ENCODE peak calls at places on chromosome 14, in four cellular contexts. T is fibroblast of the aortic adventitia, E is endothelial cell, Z is ascending aorta. J is an unnamed sample.

GRCh38 chr14:25011095-25011494 is 38.9 kb downstream of the STXBP6 start:
- DNase-seq in T (no peak), E (no peak), Z (no peak), J (no peak)

GRCh38 chr14:54567224-54567633 is 301 bp downstream of the SAMD4A start:
- DNase-seq in E (peak), T (peak), Z (no peak), J (peak)

GRCh38 chr14:74018029-74018703 is 922 bp downstream of the ENTPD5 start:
- DNase-seq in E (no peak), Z (no peak), T (peak), J (peak)

GRCh38 chr14:56813143-56813551 is 2.9 kb upstream of the OTX2 start:
- DNase-seq in T (no peak), E (no peak), Z (no peak), J (no peak)

GRCh38 chr14:81435578-81436295 is 35.6 kb upstream of the STON2 start:
- DNase-seq in Z (no peak), T (peak), E (peak), J (peak)

GRCh38 chr14:85443001-85443400 is 86.9 kb upstream of the FLRT2 start:
- DNase-seq in T (peak), Z (no peak), E (no peak), J (peak)

GRCh38 chr14:57848786-57849185 is 17.1 kb downstream of the SLC35F4 start:
- DNase-seq in T (peak), E (no peak), Z (no peak), J (no peak)

GRCh38 chr14:24789277-24789832 is 155.4 kb upstream of the GZMB start:
- DNase-seq in E (no peak), T (no peak), Z (no peak), J (no peak)

GRCh38 chr14:102592969-102593840 is 756 bp downstream of the RCOR1 start:
- DNase-seq in Z (no peak), T (peak), E (peak), J (peak)

GRCh38 chr14:49971156-49972141 is 78.6 kb downstream of the ARF6 start:
- DNase-seq in T (peak), E (no peak), Z (no peak), J (peak)

GRCh38 chr14:92702441-92702918 is 45.9 kb downstream of the LGMN start:
- DNase-seq in Z (no peak), T (no peak), E (no peak), J (no peak)

GRCh38 chr14:101604228-101604934 is 43.1 kb downstream of the DIO3 start:
- DNase-seq in Z (no peak), T (no peak), E (no peak), J (no peak)

GRCh38 chr14:104827173-104828055 is 26.5 kb downstream of the ZBTB42 start:
- DNase-seq in T (peak), E (peak), Z (no peak), J (no peak)

GRCh38 chr14:104286496-104286895 is 148.1 kb downstream of the KIF26A start:
- DNase-seq in Z (no peak), T (no peak), E (no peak), J (no peak)

GRCh38 chr14:33943081-33943480 is 7.8 kb downstream of the EGLN3 start:
- DNase-seq in E (no peak), Z (no peak), T (no peak), J (peak)

GRCh38 chr14:24110485-24110884 is 4.1 kb upstream of the DCAF11 start:
- DNase-seq in T (no peak), E (no peak), Z (no peak), J (no peak)

GRCh38 chr14:104770851-104771272 is 17.9 kb downstream of the SIVA1 start:
- DNase-seq in E (no peak), T (no peak), Z (no peak), J (no peak)

GRCh38 chr14:20412876-20413784 is at the start of gene TEP1:
- DNase-seq in T (peak), Z (peak), E (peak), J (peak)

GRCh38 chr14:94111276-94112095 is 950 bp downstream of the IFI27 start:
- DNase-seq in E (no peak), T (no peak), Z (no peak), J (no peak)

GRCh38 chr14:65134651-65135579 is 32.6 kb upstream of the MAX start:
- DNase-seq in Z (no peak), T (peak), E (no peak), J (no peak)

GRCh38 chr14:40374221-40374620 is 942.0 kb upstream of the FBXO33 start:
- DNase-seq in Z (no peak), E (no peak), T (no peak), J (no peak)

GRCh38 chr14:67151082-67151666 is 38.1 kb upstream of the GARIN2 start:
- DNase-seq in T (peak), E (no peak), Z (no peak), J (peak)

GRCh38 chr14:85764809-85765208 is 234.9 kb downstream of the FLRT2 start:
- DNase-seq in T (peak), E (no peak), Z (no peak), J (no peak)

GRCh38 chr14:36747411-36748184 is 85.9 kb downstream of the PAX9 start:
- DNase-seq in Z (no peak), T (peak), E (no peak), J (peak)

GRCh38 chr14:21095430-21096205 is 2.8 kb downstream of the ZNF219 start:
- DNase-seq in Z (no peak), T (peak), E (no peak), J (no peak)

GRCh38 chr14:21454843-21455550 is 926 bp downstream of the CHD8 start:
- DNase-seq in T (peak), E (no peak), Z (no peak), J (no peak)

GRCh38 chr14:41925409-41925808 is 318.7 kb downstream of the LRFN5 start:
- DNase-seq in Z (no peak), E (no peak), T (peak), J (peak)
- TF ChIP-seq CTCF in Z (no peak), E (no peak), T (peak), J (peak)

GRCh38 chr14:95679995-95680735 is 6.1 kb upstream of the TCL1B start:
- DNase-seq in E (no peak), T (no peak), Z (no peak), J (no peak)

GRCh38 chr14:95685978-95686922 is at the start of gene TCL1B:
- DNase-seq in T (no peak), Z (no peak), E (no peak), J (no peak)

GRCh38 chr14:95681153-95681552 is 5.1 kb upstream of the TCL1B start:
- DNase-seq in T (no peak), E (no peak), Z (no peak), J (no peak)

GRCh38 chr14:95686935-95687334 is 709 bp downstream of the TCL1B start:
- DNase-seq in T (no peak), Z (no peak), E (no peak), J (no peak)

GRCh38 chr14:95683793-95684192 is 2.4 kb upstream of the TCL1B start:
- DNase-seq in Z (no peak), E (no peak), T (no peak), J (peak)
- TF ChIP-seq CTCF in Z (no peak), E (peak), T (peak), J (peak)

GRCh38 chr14:41810362-41810761 is 203.7 kb downstream of the LRFN5 start:
- DNase-seq in Z (no peak), E (no peak), T (no peak), J (no peak)
- TF ChIP-seq CTCF in Z (no peak), E (no peak), T (no peak), J (no peak)

DNA sequence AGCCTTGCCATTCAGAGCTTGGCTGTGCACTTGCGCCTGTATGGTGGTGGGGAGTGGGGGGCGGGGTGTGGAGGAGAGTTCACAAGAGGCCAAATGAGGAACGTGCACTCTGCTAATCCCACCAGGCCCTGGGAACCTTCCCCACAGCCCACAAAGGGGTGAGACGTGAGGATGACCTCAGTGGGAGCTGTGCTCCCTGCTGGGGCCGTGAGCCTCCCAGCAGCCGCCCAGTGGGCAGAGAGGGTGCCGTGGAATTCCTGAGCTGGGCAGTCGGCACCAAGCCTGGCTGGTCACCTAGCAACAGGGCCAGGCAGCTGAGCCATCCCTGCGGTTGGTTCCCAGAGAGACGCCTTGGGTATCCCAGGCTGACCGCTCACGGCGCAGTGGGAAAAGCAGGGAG is 53.7 kb downstream of the CCNK start:
- DNase-seq in E (no peak), Z (no peak), T (no peak), J (no peak)
- TF ChIP-seq CTCF in E (no peak), Z (no peak), T (no peak), J (no peak)

GRCh38 chr14:44149597-44149996 is 357.5 kb downstream of the FSCB start:
- DNase-seq in T (no peak), E (peak), Z (no peak), J (peak)
- TF ChIP-seq CTCF in T (no peak), E (no peak), Z (no peak), J (peak)

DNA sequence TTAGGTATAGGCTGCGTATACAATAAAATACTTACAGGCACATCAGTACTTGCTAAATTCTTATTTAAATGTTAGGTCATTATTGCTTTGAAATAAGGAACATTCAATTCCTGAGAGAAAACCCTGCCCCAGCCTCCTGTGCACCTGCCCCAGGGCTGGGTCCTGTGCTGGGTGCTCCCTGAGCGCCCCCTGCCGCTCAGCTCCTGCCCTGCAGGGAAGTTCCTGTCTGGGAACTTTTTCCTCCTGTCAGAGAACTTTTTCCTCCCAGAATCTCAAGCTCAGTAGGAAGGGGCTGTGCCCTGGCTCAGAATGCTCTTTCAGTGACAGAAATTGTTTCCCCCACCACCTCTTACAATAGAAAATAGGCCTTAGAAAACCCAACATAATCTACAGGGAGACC is 751.1 kb downstream of the TMEM121 start:
- DNase-seq in T (no peak), Z (no peak), E (no peak), J (peak)
- TF ChIP-seq CTCF in T (no peak), Z (no peak), E (no peak), J (peak)

DNA sequence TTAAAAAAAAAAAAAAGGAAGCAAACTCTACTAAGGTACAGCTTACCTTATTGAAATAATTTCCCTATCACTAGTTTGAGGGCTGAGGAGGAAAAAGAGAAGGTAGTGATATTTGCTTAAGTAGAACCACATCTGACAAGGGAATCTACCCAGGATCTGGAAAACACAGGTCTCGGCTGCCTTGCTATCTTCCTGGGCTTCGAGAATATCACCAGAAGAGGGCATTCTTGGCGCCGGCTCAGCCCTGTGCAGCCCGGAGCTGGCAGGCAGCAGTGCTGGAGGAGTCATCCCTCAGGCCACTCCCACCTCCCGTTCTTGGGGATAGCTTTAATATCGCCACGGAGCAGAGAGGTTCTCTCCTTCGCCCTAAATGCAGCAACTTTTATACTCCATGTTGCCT is 1181.2 kb downstream of the VRK1 start:
- DNase-seq in E (peak), Z (peak), T (peak), J (peak)
- TF ChIP-seq CTCF in E (no peak), Z (peak), T (peak), J (peak)

J was measured in MCF 10A.